ENCODE peak calls at places on chromosomes 5 and 9, in ten cellular contexts. N is H4; L is adipocyte; A is left colon; J is WERI-Rb-1; X is T follicular helper cell; D is stimulated activated CD4-positive, alpha-beta T cell treated with anti-CD3 and anti-CD28 coated beads, Interleukin-4, amount 100 ng/mL, for 48 hours; R is B cell; M is activated CD8-positive, alpha-beta memory T cell treated with anti-CD3 and anti-CD28 coated beads for 4 hours; U is HuH-7. G is an unnamed sample.

GRCh38 chr9:122821278-122821952 is 7.0 kb downstream of the PDCL start:
- DNase-seq in N (no peak), L (no peak), A (peak; percentile 30), J (no peak), X (no peak), D (no peak), R (peak; percentile 44), M (no peak), U (no peak), G (no peak)

GRCh38 chr5:102866315-102866693 is 111.2 kb downstream of the PAM start:
- DNase-seq in N (no peak), L (peak; percentile 54), A (no peak), J (no peak), X (no peak), D (no peak), R (no peak), M (no peak), U (peak; percentile 7), G (no peak)

GRCh38 chr5:83077662-83078261 is 415 bp downstream of the XRCC4 start:
- DNase-seq in N (peak; percentile 7), L (peak; percentile 54), A (peak; percentile 19), J (no peak), X (no peak), D (peak; percentile 1), R (no peak), M (no peak), U (no peak), G (peak; percentile 2)

GRCh38 chr9:34991833-34992375 is 2.4 kb downstream of the DNAJB5 start:
- DNase-seq in N (peak; percentile 40), L (no peak), A (no peak), J (peak; percentile 63), X (no peak), D (no peak), R (no peak), M (no peak), U (no peak), G (no peak)

GRCh38 chr9:121824651-121825480 is 173.4 kb downstream of the DAB2IP start:
- DNase-seq in N (no peak), L (peak; percentile 11), A (no peak), J (no peak), X (no peak), D (no peak), R (no peak), M (no peak), U (peak; percentile 49), G (no peak)

GRCh38 chr5:120771181-120771580 is 307.1 kb downstream of the PRR16 start:
- DNase-seq in N (no peak), L (peak; percentile 9), A (no peak), J (no peak), X (no peak), D (no peak), R (no peak), M (no peak), U (no peak), G (no peak)

GRCh38 chr5:58871648-58872242 is 288.9 kb downstream of the RAB3C start:
- DNase-seq in N (peak; percentile 36), L (peak; percentile 64), A (no peak), J (no peak), X (peak; percentile 4), D (no peak), R (no peak), M (no peak), U (no peak), G (peak; percentile 31)

GRCh38 chr9:86655147-86655546 is 292.2 kb downstream of the GAS1 start:
- DNase-seq in N (no peak), L (no peak), A (no peak), J (no peak), X (no peak), D (no peak), R (no peak), M (no peak), U (no peak), G (no peak)

GRCh38 chr9:133058550-133059320 is 3.0 kb upstream of the CEL start:
- DNase-seq in N (no peak), L (no peak), A (no peak), J (no peak), X (no peak), D (no peak), R (no peak), M (no peak), U (no peak), G (no peak)

GRCh38 chr5:37836173-37837100 is 3.4 kb downstream of the GDNF start:
- DNase-seq in N (no peak), L (peak; percentile 77), A (no peak), J (no peak), X (no peak), D (no peak), R (no peak), M (no peak), U (no peak), G (peak; percentile 54)

GRCh38 chr9:112747094-112747493 is 3.5 kb upstream of the SNX30 start:
- DNase-seq in N (no peak), L (no peak), A (no peak), J (no peak), X (no peak), D (no peak), R (no peak), M (no peak), U (peak; percentile 58), G (no peak)

GRCh38 chr5:167763772-167764171 is 527.7 kb upstream of the WWC1 start:
- DNase-seq in N (no peak), L (peak; percentile 48), A (no peak), J (no peak), X (no peak), D (no peak), R (no peak), M (no peak), U (no peak), G (peak; percentile 31)

GRCh38 chr5:112724901-112725300 is 12.8 kb upstream of the APC start:
- DNase-seq in N (no peak), L (no peak), A (no peak), J (no peak), X (no peak), D (no peak), R (no peak), M (no peak), U (no peak), G (no peak)

GRCh38 chr9:88969646-88970373 is 21.5 kb upstream of the S1PR3 start:
- DNase-seq in N (no peak), L (no peak), A (no peak), J (no peak), X (no peak), D (no peak), R (no peak), M (no peak), U (no peak), G (no peak)

GRCh38 chr5:74516217-74516636 is 124.3 kb downstream of the ENC1 start:
- DNase-seq in N (no peak), L (peak; percentile 27), A (no peak), J (no peak), X (no peak), D (no peak), R (no peak), M (no peak), U (no peak), G (peak; percentile 27)

GRCh38 chr5:24492231-24492630 is 152.5 kb downstream of the CDH10 start:
- DNase-seq in N (peak; percentile 32), L (no peak), A (no peak), J (no peak), X (no peak), D (no peak), R (no peak), M (no peak), U (no peak), G (no peak)

GRCh38 chr9:118882674-118883073 is 486.6 kb downstream of the BRINP1 start:
- DNase-seq in N (peak; percentile 23), L (no peak), A (no peak), J (no peak), X (no peak), D (no peak), R (no peak), M (no peak), U (no peak), G (peak; percentile 2)

GRCh38 chr9:96413312-96414221 is 4.6 kb downstream of the ZNF367 start:
- DNase-seq in N (no peak), L (no peak), A (peak; percentile 36), J (no peak), X (no peak), D (no peak), R (peak; percentile 67), M (no peak), U (no peak), G (no peak)

GRCh38 chr5:152593388-152593787 is 188.3 kb upstream of the NMUR2 start:
- DNase-seq in N (no peak), L (no peak), A (no peak), J (no peak), X (no peak), D (no peak), R (no peak), M (no peak), U (peak; percentile 1), G (no peak)